ENCODE peak calls at places on chromosomes 6 and 20, in six cellular contexts. One of them, this sample, is unnamed.

GRCh38 chr6:111534366-111534765 is 51.3 kb upstream of the REV3L start:
- DNase-seq in ascending aorta: no peak
- DNase-seq in bronchial epithelial cell: peak; percentile 44
- DNase-seq in left ventricle myocardium inferior: peak; percentile 67
- DNase-seq in nucleus accumbens: no peak
- DNase-seq in fibroblast of lung: peak; percentile 56
- DNase-seq in this sample: no peak

GRCh38 chr6:27251672-27252251 is 4.3 kb downstream of the PRSS16 start:
- DNase-seq in ascending aorta: peak; percentile 65
- DNase-seq in bronchial epithelial cell: peak; percentile 87
- DNase-seq in left ventricle myocardium inferior: no peak
- DNase-seq in nucleus accumbens: no peak
- DNase-seq in fibroblast of lung: peak; percentile 67
- DNase-seq in this sample: no peak

GRCh38 chr6:35026434-35027222 is 114.5 kb downstream of the TCP11 start:
- DNase-seq in ascending aorta: no peak
- DNase-seq in bronchial epithelial cell: peak; percentile 94
- DNase-seq in left ventricle myocardium inferior: no peak
- DNase-seq in nucleus accumbens: no peak
- DNase-seq in fibroblast of lung: peak; percentile 63
- DNase-seq in this sample: no peak

GRCh38 chr6:3518356-3518841 is 61.5 kb upstream of the SLC22A23 start:
- DNase-seq in ascending aorta: no peak
- DNase-seq in bronchial epithelial cell: peak; percentile 94
- DNase-seq in left ventricle myocardium inferior: no peak
- DNase-seq in nucleus accumbens: no peak
- DNase-seq in fibroblast of lung: peak; percentile 83
- DNase-seq in this sample: peak; percentile 49

GRCh38 chr6:127366281-127367022 is 23.0 kb upstream of the ECHDC1 start:
- DNase-seq in ascending aorta: peak; percentile 66
- DNase-seq in bronchial epithelial cell: peak; percentile 99
- DNase-seq in left ventricle myocardium inferior: no peak
- DNase-seq in nucleus accumbens: no peak
- DNase-seq in fibroblast of lung: peak; percentile 96
- DNase-seq in this sample: peak; percentile 24

GRCh38 chr6:52497652-52498408 is 77.7 kb downstream of the EFHC1 start:
- DNase-seq in ascending aorta: peak; percentile 86
- DNase-seq in bronchial epithelial cell: no peak
- DNase-seq in left ventricle myocardium inferior: peak; percentile 46
- DNase-seq in nucleus accumbens: no peak
- DNase-seq in fibroblast of lung: peak; percentile 64
- DNase-seq in this sample: no peak

GRCh38 chr6:107192739-107193296 is 77.5 kb upstream of the BEND3 start:
- DNase-seq in ascending aorta: no peak
- DNase-seq in bronchial epithelial cell: no peak
- DNase-seq in left ventricle myocardium inferior: no peak
- DNase-seq in nucleus accumbens: no peak
- DNase-seq in fibroblast of lung: no peak
- DNase-seq in this sample: no peak

GRCh38 chr6:44312901-44313788 is at the start of gene AARS2:
- DNase-seq in ascending aorta: peak; percentile 91
- DNase-seq in bronchial epithelial cell: peak; percentile 62
- DNase-seq in left ventricle myocardium inferior: peak; percentile 90
- DNase-seq in nucleus accumbens: peak; percentile 67
- DNase-seq in fibroblast of lung: peak; percentile 79
- DNase-seq in this sample: peak; percentile 78

GRCh38 chr6:169212436-169212835 is 41.2 kb downstream of the THBS2 start:
- DNase-seq in ascending aorta: no peak
- DNase-seq in bronchial epithelial cell: no peak
- DNase-seq in left ventricle myocardium inferior: no peak
- DNase-seq in nucleus accumbens: no peak
- DNase-seq in fibroblast of lung: no peak
- DNase-seq in this sample: no peak

GRCh38 chr6:162442675-162443074 is 284.9 kb downstream of the PRKN start:
- DNase-seq in ascending aorta: no peak
- DNase-seq in bronchial epithelial cell: no peak
- DNase-seq in left ventricle myocardium inferior: no peak
- DNase-seq in nucleus accumbens: no peak
- DNase-seq in fibroblast of lung: peak; percentile 1
- DNase-seq in this sample: no peak

GRCh38 chr6:138953451-138953850 is 34.6 kb downstream of the REPS1 start:
- DNase-seq in ascending aorta: no peak
- DNase-seq in bronchial epithelial cell: peak; percentile 79
- DNase-seq in left ventricle myocardium inferior: no peak
- DNase-seq in nucleus accumbens: no peak
- DNase-seq in fibroblast of lung: peak; percentile 56
- DNase-seq in this sample: no peak

GRCh38 chr6:46947497-46947896 is 25.8 kb upstream of the ADGRF5 start:
- DNase-seq in ascending aorta: no peak
- DNase-seq in bronchial epithelial cell: no peak
- DNase-seq in left ventricle myocardium inferior: no peak
- DNase-seq in nucleus accumbens: no peak
- DNase-seq in fibroblast of lung: no peak
- DNase-seq in this sample: no peak

GRCh38 chr6:163333038-163333437 is 81.5 kb upstream of the QKI start:
- DNase-seq in ascending aorta: no peak
- DNase-seq in bronchial epithelial cell: no peak
- DNase-seq in left ventricle myocardium inferior: no peak
- DNase-seq in nucleus accumbens: no peak
- DNase-seq in fibroblast of lung: peak; percentile 42
- DNase-seq in this sample: no peak

GRCh38 chr20:51220293-51220706 is 197.4 kb upstream of the KCNG1 start:
- DNase-seq in ascending aorta: peak; percentile 45
- DNase-seq in bronchial epithelial cell: no peak
- DNase-seq in left ventricle myocardium inferior: peak; percentile 20
- DNase-seq in nucleus accumbens: peak; percentile 6
- DNase-seq in fibroblast of lung: no peak
- DNase-seq in this sample: peak; percentile 22

GRCh38 chr6:9292975-9293374 is 857.6 kb upstream of the SLC35B3 start:
- DNase-seq in ascending aorta: no peak
- DNase-seq in bronchial epithelial cell: no peak
- DNase-seq in left ventricle myocardium inferior: no peak
- DNase-seq in nucleus accumbens: no peak
- DNase-seq in fibroblast of lung: peak; percentile 83
- DNase-seq in this sample: no peak

GRCh38 chr6:167968091-167968490 is 29.4 kb upstream of the KIF25 start:
- DNase-seq in ascending aorta: no peak
- DNase-seq in bronchial epithelial cell: peak; percentile 10
- DNase-seq in left ventricle myocardium inferior: no peak
- DNase-seq in nucleus accumbens: no peak
- DNase-seq in fibroblast of lung: no peak
- DNase-seq in this sample: no peak

GRCh38 chr6:143536461-143536865 is 24.9 kb upstream of the FUCA2 start:
- DNase-seq in ascending aorta: no peak
- DNase-seq in bronchial epithelial cell: no peak
- DNase-seq in left ventricle myocardium inferior: peak; percentile 55
- DNase-seq in nucleus accumbens: no peak
- DNase-seq in fibroblast of lung: peak; percentile 45
- DNase-seq in this sample: peak; percentile 70

GRCh38 chr20:23180451-23180921 is 94.4 kb upstream of the CD93 start:
- DNase-seq in ascending aorta: peak; percentile 62
- DNase-seq in bronchial epithelial cell: no peak
- DNase-seq in left ventricle myocardium inferior: peak; percentile 69
- DNase-seq in nucleus accumbens: no peak
- DNase-seq in fibroblast of lung: no peak
- DNase-seq in this sample: no peak

GRCh38 chr6:20438462-20439070 is 36.9 kb downstream of the E2F3 start:
- DNase-seq in ascending aorta: no peak
- DNase-seq in bronchial epithelial cell: no peak
- DNase-seq in left ventricle myocardium inferior: no peak
- DNase-seq in nucleus accumbens: no peak
- DNase-seq in fibroblast of lung: no peak
- DNase-seq in this sample: no peak

GRCh38 chr20:15627501-15627903 is 945.7 kb downstream of the KIF16B start:
- DNase-seq in ascending aorta: no peak
- DNase-seq in bronchial epithelial cell: no peak
- DNase-seq in left ventricle myocardium inferior: no peak
- DNase-seq in nucleus accumbens: no peak
- DNase-seq in fibroblast of lung: no peak
- DNase-seq in this sample: no peak

GRCh38 chr6:80366721-80367120 is 260.2 kb downstream of the BCKDHB start:
- DNase-seq in ascending aorta: no peak
- DNase-seq in bronchial epithelial cell: no peak
- DNase-seq in left ventricle myocardium inferior: peak; percentile 71
- DNase-seq in nucleus accumbens: no peak
- DNase-seq in fibroblast of lung: peak; percentile 83
- DNase-seq in this sample: no peak

GRCh38 chr6:161128680-161129196 is 137.2 kb downstream of the MAP3K4 start:
- DNase-seq in ascending aorta: no peak
- DNase-seq in bronchial epithelial cell: peak; percentile 67
- DNase-seq in left ventricle myocardium inferior: no peak
- DNase-seq in nucleus accumbens: no peak
- DNase-seq in fibroblast of lung: peak; percentile 86
- DNase-seq in this sample: no peak

GRCh38 chr20:2835331-2835796 is 5.1 kb downstream of the PCED1A start:
- DNase-seq in ascending aorta: no peak
- DNase-seq in bronchial epithelial cell: no peak
- DNase-seq in left ventricle myocardium inferior: no peak
- DNase-seq in nucleus accumbens: no peak
- DNase-seq in fibroblast of lung: no peak
- DNase-seq in this sample: no peak